ENCODE peak calls at places on chromosomes 2 and 18, in four cellular contexts. N is activated CD8-positive, alpha-beta memory T cell treated with anti-CD3 and anti-CD28 coated beads for 24 hours; E is cardiac septum; K is effector memory CD4-positive, alpha-beta T cell. P is an unnamed sample.

GRCh38 chr2:159904127-159904564 is 106.1 kb upstream of the CD302 start:
- DNase-seq in E (no peak), K (peak), N (peak), P (peak)

GRCh38 chr2:99066075-99066557 is 75.4 kb upstream of the C2orf15 start:
- DNase-seq in N (no peak), E (no peak), K (no peak), P (no peak)

GRCh38 chr18:64175432-64175831 is 26.5 kb upstream of the LINC00305 start:
- DNase-seq in E (no peak), K (no peak), N (no peak), P (no peak)

GRCh38 chr2:109470121-109470921 is 143.4 kb downstream of the SEPTIN10 start:
- DNase-seq in K (no peak), E (no peak), N (no peak), P (peak)

GRCh38 chr2:237167934-237168333 is 82.2 kb downstream of the COPS8 start:
- DNase-seq in K (no peak), N (no peak), E (no peak), P (no peak)

GRCh38 chr18:7830468-7830867 is 263.4 kb downstream of the PTPRM start:
- DNase-seq in E (no peak), K (no peak), N (no peak), P (no peak)

GRCh38 chr18:10015941-10016819 is 102.4 kb downstream of the VAPA start:
- DNase-seq in K (no peak), E (no peak), N (no peak), P (no peak)

GRCh38 chr2:9002637-9003365 is 683 bp downstream of the MBOAT2 start:
- DNase-seq in N (peak), K (no peak), E (peak), P (peak)

GRCh38 chr2:13000644-13001375 is 284.1 kb downstream of the TRIB2 start:
- DNase-seq in K (no peak), E (no peak), N (no peak), P (no peak)

GRCh38 chr2:160367887-160368286 is 125.7 kb downstream of the RBMS1 start:
- DNase-seq in E (no peak), N (no peak), K (no peak), P (no peak)

P was measured in spleen.